ENCODE peak calls at places on chromosomes 13 and 19, in five cellular contexts. W, F, G, U and I are unnamed samples.

GRCh38 chr13:98947925-98948324 is 29.9 kb downstream of the DOCK9 start:
- DNase-seq in W (no peak), F (no peak), G (no peak), U (no peak), I (no peak)

GRCh38 chr13:89113744-89114143 is 1442.6 kb downstream of the SLITRK5 start:
- DNase-seq in W (no peak), F (no peak), G (no peak), U (no peak), I (no peak)

GRCh38 chr19:33621811-33622504 is at the start of gene CHST8:
- DNase-seq in W (peak), F (no peak), G (peak), U (peak), I (no peak)

GRCh38 chr13:95924389-95924994 is 128.7 kb downstream of the UGGT2 start:
- DNase-seq in W (peak), F (no peak), G (peak), U (no peak), I (no peak)

GRCh38 chr13:35814573-35814972 is 316.6 kb downstream of the DCLK1 start:
- DNase-seq in W (no peak), F (no peak), G (no peak), U (no peak), I (no peak)

GRCh38 chr13:33471182-33471581 is 185.6 kb upstream of the STARD13 start:
- DNase-seq in W (no peak), F (no peak), G (no peak), U (no peak), I (no peak)

GRCh38 chr13:42393573-42394360 is 121.8 kb downstream of the AKAP11 start:
- DNase-seq in W (no peak), F (no peak), G (no peak), U (no peak), I (no peak)

GRCh38 chr19:4851551-4852290 is 15.7 kb downstream of the PLIN3 start:
- DNase-seq in W (peak), F (no peak), G (peak), U (peak), I (peak)

GRCh38 chr13:28659611-28659970 is 661 bp downstream of the POMP start:
- DNase-seq in W (peak), F (no peak), G (peak), U (no peak), I (peak)

GRCh38 chr13:20666948-20667347 is 36.6 kb upstream of the IL17D start:
- DNase-seq in W (no peak), F (no peak), G (no peak), U (no peak), I (no peak)

GRCh38 chr13:41622545-41623429 is 165.4 kb downstream of the RGCC start:
- DNase-seq in W (peak), F (no peak), G (peak), U (no peak), I (no peak)

GRCh38 chr13:50319603-50320296 is 304.5 kb downstream of the KCNRG start:
- DNase-seq in W (peak), F (no peak), G (peak), U (no peak), I (no peak)

GRCh38 chr19:50703915-50704548 is 15.6 kb downstream of the SHANK1 start:
- DNase-seq in W (no peak), F (no peak), G (no peak), U (no peak), I (no peak)

GRCh38 chr19:2974342-2974932 is 2.9 kb upstream of the TLE6 start:
- DNase-seq in W (peak), F (no peak), G (peak), U (no peak), I (no peak)

GRCh38 chr19:55117063-55117635 is 288 bp downstream of the PPP1R12C start:
- DNase-seq in W (no peak), F (no peak), G (peak), U (no peak), I (peak)

GRCh38 chr19:30036154-30037129 is 94.4 kb downstream of the URI1 start:
- DNase-seq in W (peak), F (no peak), G (peak), U (no peak), I (no peak)

GRCh38 chr13:87661471-87661870 is 9.7 kb upstream of the SLITRK5 start:
- DNase-seq in W (no peak), F (no peak), G (no peak), U (no peak), I (no peak)

GRCh38 chr19:40139533-40140287 is 49.0 kb upstream of the ZNF780A start:
- DNase-seq in W (peak), F (peak), G (peak), U (no peak), I (peak)

GRCh38 chr19:46574533-46574932 is 26.6 kb upstream of the CALM3 start:
- DNase-seq in W (no peak), F (no peak), G (no peak), U (no peak), I (peak)

GRCh38 chr13:97353927-97354326 is 80.0 kb upstream of the RAP2A start:
- DNase-seq in W (peak), F (no peak), G (peak), U (no peak), I (no peak)

GRCh38 chr19:31613683-31614219 is 264.5 kb upstream of the TSHZ3 start:
- DNase-seq in W (no peak), F (no peak), G (no peak), U (no peak), I (no peak)

GRCh38 chr19:10027158-10027997 is 14.1 kb downstream of the RDH8 start:
- DNase-seq in W (peak), F (peak), G (peak), U (peak), I (peak)

GRCh38 chr19:56076413-56076998 is 44.6 kb downstream of the ZNF787 start:
- DNase-seq in W (peak), F (peak), G (peak), U (no peak), I (peak)

GRCh38 chr13:108200781-108201398 is 14.4 kb downstream of the LIG4 start:
- DNase-seq in W (peak), F (no peak), G (peak), U (no peak), I (no peak)

GRCh38 chr13:25143693-25144092 is 28.4 kb downstream of the AMER2 start:
- DNase-seq in W (no peak), F (no peak), G (no peak), U (no peak), I (no peak)